ENCODE peak calls at places on chromosomes 4 and X, in four cellular contexts. N is ovary, B is pancreas, O is AG04450. X is an unnamed sample.

GRCh38 chrX:78708830-78709229 is 38.7 kb upstream of the LPAR4 start:
- DNase-seq in B (no peak), N (no peak), O (no peak), X (no peak)

GRCh38 chrX:106932492-106932923 is 12.3 kb downstream of the CLDN2 start:
- DNase-seq in N (no peak), B (no peak), O (no peak), X (no peak)

GRCh38 chr4:109067509-109068205 is 234.8 kb downstream of the COL25A1 start:
- DNase-seq in N (peak; percentile 36), B (no peak), O (peak; percentile 55), X (no peak)

GRCh38 chr4:68342139-68342538 is 7.8 kb downstream of the YTHDC1 start:
- DNase-seq in B (no peak), O (no peak), N (no peak), X (no peak)

GRCh38 chr4:1721666-1722550 is 587 bp downstream of the TACC3 start:
- DNase-seq in N (peak; percentile 64), O (no peak), B (no peak), X (no peak)

GRCh38 chr4:89069481-89069880 is 12.5 kb upstream of the FAM13A start:
- DNase-seq in B (no peak), N (no peak), O (no peak), X (no peak)

GRCh38 chrX:125202486-125203378 is 116.9 kb upstream of the TEX13C start:
- DNase-seq in B (no peak), O (no peak), N (no peak), X (no peak)

GRCh38 chrX:150348365-150348764 is 14.8 kb upstream of the MAMLD1 start:
- DNase-seq in B (no peak), N (no peak), O (no peak), X (no peak)

GRCh38 chr4:100510551-100510950 is 7.3 kb downstream of the EMCN start:
- DNase-seq in O (no peak), N (no peak), B (no peak), X (no peak)

GRCh38 chrX:151396827-151397740 is at the start of gene VMA21:
- DNase-seq in O (peak; percentile 64), B (peak; percentile 85), N (peak; percentile 95), X (peak; percentile 74)

GRCh38 chrX:10859353-10859752 is 239.0 kb upstream of the MID1 start:
- DNase-seq in O (no peak), B (no peak), N (no peak), X (no peak)

GRCh38 chr4:76251448-76252270 is at the start of gene FAM47E:
- DNase-seq in B (peak; percentile 90), N (peak; percentile 71), O (no peak), X (peak; percentile 13)

GRCh38 chrX:41121766-41122165 is 36.5 kb downstream of the USP9X start:
- DNase-seq in N (no peak), B (no peak), O (no peak), X (no peak)

GRCh38 chrX:63656871-63657580 is 128.0 kb downstream of the ARHGEF9 start:
- DNase-seq in N (no peak), B (no peak), O (peak; percentile 32), X (no peak)

GRCh38 chr4:138088449-138089208 is 153.5 kb downstream of the SLC7A11 start:
- DNase-seq in N (no peak), O (no peak), B (no peak), X (no peak)

GRCh38 chr4:13955551-13955950 is 328.0 kb upstream of the BOD1L1 start:
- DNase-seq in B (no peak), N (no peak), O (no peak), X (no peak)

GRCh38 chr4:108043536-108043935 is 53.8 kb downstream of the HADH start:
- DNase-seq in O (no peak), B (no peak), N (no peak), X (no peak)

GRCh38 chr4:64144994-64145393 is 264.3 kb downstream of the TECRL start:
- DNase-seq in O (no peak), N (no peak), B (peak; percentile 17), X (no peak)

GRCh38 chrX:21487832-21488231 is 113.6 kb downstream of the CNKSR2 start:
- DNase-seq in B (no peak), N (no peak), O (no peak), X (no peak)

DNA sequence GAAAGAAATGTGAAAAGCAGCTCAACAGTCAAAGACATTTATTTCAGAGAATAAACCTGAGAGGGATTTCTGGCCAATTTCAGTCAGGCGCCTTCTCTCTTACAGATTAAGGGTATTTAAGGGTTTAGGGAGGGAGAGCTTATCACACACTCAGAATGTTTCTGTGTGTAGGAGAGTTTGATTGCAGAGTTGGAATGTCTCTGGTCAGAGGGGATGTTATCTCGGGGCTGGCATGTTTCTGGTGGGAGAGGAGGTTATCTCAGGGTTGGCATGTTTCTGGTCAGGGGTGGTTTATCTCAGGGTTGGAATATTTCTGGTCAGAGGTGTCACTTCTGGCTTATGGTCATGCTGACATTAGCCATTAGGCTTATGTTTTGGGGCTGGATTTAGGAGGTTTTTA is 1920.5 kb upstream of the PCDH7 start:
- DNase-seq in N (no peak), B (no peak), O (no peak), X (no peak)
- H3K9me3 ChIP-seq in N (no peaks in the 10 kb centered on the region), B (no peaks in the 10 kb centered on the region), O (no peaks in the 10 kb centered on the region), X (no peaks in the 10 kb centered on the region)

GRCh38 chr4:10442976-10443375 is 14.2 kb downstream of the ZNF518B start:
- DNase-seq in O (no peak), N (no peak), B (no peak), X (no peak)
- H3K9me3 ChIP-seq in O (peaks cover 21% of the 10 kb centered on the region), N (peaks cover 28% of the 10 kb centered on the region), B (no peaks in the 10 kb centered on the region), X (peaks cover 15% of the 10 kb centered on the region)

GRCh38 chr4:114151-114550 is 10.2 kb upstream of the ZNF718 start:
- DNase-seq in B (no peak), N (no peak), O (no peak), X (no peak)

GRCh38 chr4:112771-113170 is 11.5 kb upstream of the ZNF718 start:
- DNase-seq in N (no peak), O (no peak), B (no peak), X (no peak)

GRCh38 chr4:107444-108429 is 16.6 kb upstream of the ZNF718 start:
- DNase-seq in N (no peak), B (no peak), O (no peak), X (no peak)

GRCh38 chr4:116499-116898 is 7.8 kb upstream of the ZNF718 start:
- DNase-seq in N (no peak), O (no peak), B (no peak), X (no peak)

GRCh38 chr4:113732-114131 is 10.6 kb upstream of the ZNF718 start:
- DNase-seq in O (no peak), N (no peak), B (no peak), X (no peak)
- H3K9me3 ChIP-seq in O (peaks cover 21% of the 10 kb centered on the region), N (peaks cover 10% of the 10 kb centered on the region), B (no peaks in the 10 kb centered on the region), X (no peaks in the 10 kb centered on the region)

DNA sequence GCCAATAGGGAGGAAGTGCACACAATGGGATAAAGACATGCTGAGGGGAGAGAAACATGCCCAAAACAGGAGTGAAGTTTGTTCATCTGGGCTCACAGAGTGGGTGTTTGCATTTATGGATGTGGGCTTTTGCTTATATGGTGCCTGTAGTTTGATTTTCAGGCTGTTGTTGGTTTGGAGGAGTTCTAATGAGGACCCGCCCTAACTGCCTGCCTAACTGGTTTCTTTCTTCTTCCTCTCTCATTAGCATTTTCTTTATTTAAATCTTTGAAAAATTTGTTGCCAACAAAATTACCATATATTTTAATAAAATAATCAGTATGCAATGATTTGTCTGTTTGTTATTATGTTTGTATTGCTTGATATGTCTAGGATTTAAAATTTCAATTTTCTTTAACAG is 1965.8 kb downstream of the C4orf33 start:
- DNase-seq in B (no peak), N (no peak), O (no peak), X (no peak)
- H3K9me3 ChIP-seq in B (no peaks in the 10 kb centered on the region), N (no peaks in the 10 kb centered on the region), O (peaks cover 23% of the 10 kb centered on the region), X (no peaks in the 10 kb centered on the region)

GRCh38 chr4:152146244-152146643 is 385.4 kb upstream of the GATB start:
- DNase-seq in B (no peak), O (no peak), N (no peak), X (no peak)
- H3K9me3 ChIP-seq in B (no peaks in the 10 kb centered on the region), O (peaks cover 5% of the 10 kb centered on the region), N (peaks cover 3% of the 10 kb centered on the region), X (peaks cover 5% of the 10 kb centered on the region)

GRCh38 chrX:6407541-6407940 is 127.4 kb downstream of the VCX3A start:
- DNase-seq in N (no peak), O (no peak), B (no peak), X (no peak)
- H3K9me3 ChIP-seq in N (no peaks in the 10 kb centered on the region), O (peaks cover 6% of the 10 kb centered on the region), B (no peaks in the 10 kb centered on the region), X (no peaks in the 10 kb centered on the region)

GRCh38 chr4:43242611-43243010 is 350.1 kb downstream of the GRXCR1 start:
- DNase-seq in B (no peak), N (no peak), O (no peak), X (no peak)

GRCh38 chr4:43243433-43244116 is 351.1 kb downstream of the GRXCR1 start:
- DNase-seq in O (no peak), N (no peak), B (no peak), X (no peak)

GRCh38 chr4:43238018-43238417 is 345.5 kb downstream of the GRXCR1 start:
- DNase-seq in N (no peak), B (no peak), O (no peak), X (no peak)

GRCh38 chr4:43238556-43238955 is 346.0 kb downstream of the GRXCR1 start:
- DNase-seq in O (no peak), B (no peak), N (no peak), X (no peak)

GRCh38 chr4:43241104-43241503 is 348.6 kb downstream of the GRXCR1 start:
- DNase-seq in O (no peak), B (no peak), N (no peak), X (no peak)
- H3K9me3 ChIP-seq in O (no peaks in the 10 kb centered on the region), B (no peaks in the 10 kb centered on the region), N (no peaks in the 10 kb centered on the region), X (no peaks in the 10 kb centered on the region)

X was measured in T-helper 17 cell.